ENCODE peak calls at places on chromosomes 13 and 19, in nine cellular contexts. O is cardiac fibroblast, E is epithelial cell of esophagus, Y is GM13976, D is kidney, S is fibroblast of lung, Q is body of pancreas, T is BJ, J is PC-9. H is an unnamed sample.

GRCh38 chr13:37383856-37384255 is 214.7 kb downstream of the POSTN start:
- DNase-seq in E (no peak), Y (no peak), S (no peak), O (no peak), D (no peak), Q (no peak), T (no peak), J (no peak), H (no peak)

GRCh38 chr13:98848736-98849135 is 96.3 kb upstream of the SLC15A1 start:
- DNase-seq in E (peak), S (peak), T (no peak), O (no peak), J (no peak), Y (no peak), Q (no peak), D (no peak), H (no peak)

GRCh38 chr13:101511766-101512165 is 59.3 kb downstream of the ITGBL1 start:
- DNase-seq in Q (no peak), J (no peak), O (no peak), D (no peak), E (no peak), T (no peak), Y (no peak), S (peak), H (no peak)

GRCh38 chr19:19480688-19481087 is 34.7 kb downstream of the TSSK6 start:
- DNase-seq in J (no peak), O (no peak), E (no peak), S (peak), D (no peak), Q (no peak), T (no peak), Y (no peak), H (no peak)

GRCh38 chr19:588093-588742 is 1.5 kb upstream of the HCN2 start:
- DNase-seq in S (peak), Q (peak), Y (peak), O (peak), E (peak), D (peak), J (peak), T (peak), H (peak)

GRCh38 chr13:77345150-77345780 is 18.4 kb upstream of the MYCBP2 start:
- DNase-seq in J (peak), T (no peak), S (no peak), Y (no peak), E (no peak), O (no peak), Q (no peak), D (no peak), H (no peak)

GRCh38 chr19:19137556-19138109 is 645 bp downstream of the TMEM161A start:
- DNase-seq in Y (peak), D (no peak), S (no peak), J (no peak), O (peak), E (no peak), T (no peak), Q (peak), H (peak)

GRCh38 chr13:24203726-24204295 is 43.3 kb downstream of the SPATA13 start:
- DNase-seq in Y (peak), J (no peak), S (no peak), E (no peak), T (no peak), Q (no peak), O (no peak), D (no peak), H (no peak)

GRCh38 chr19:4692275-4693077 is 22.3 kb upstream of the MYDGF start:
- DNase-seq in Y (no peak), O (no peak), T (no peak), E (no peak), D (peak), J (no peak), Q (no peak), S (no peak), H (no peak)

GRCh38 chr13:54733639-54734038 is 1705.0 kb downstream of the OLFM4 start:
- DNase-seq in O (no peak), E (no peak), S (no peak), T (no peak), Q (no peak), J (no peak), D (no peak), Y (no peak), H (no peak)

GRCh38 chr13:101473458-101473857 is 21.0 kb downstream of the ITGBL1 start:
- DNase-seq in Q (no peak), S (peak), O (peak), Y (no peak), E (peak), J (no peak), T (no peak), D (no peak), H (no peak)

GRCh38 chr19:55341191-55342043 is 1.7 kb downstream of the KMT5C start:
- DNase-seq in J (peak), D (peak), Q (peak), Y (peak), T (no peak), O (peak), S (peak), E (peak), H (peak)

GRCh38 chr13:50844181-50844875 is 836 bp upstream of the DLEU7 start:
- DNase-seq in S (no peak), Q (no peak), J (no peak), E (no peak), D (no peak), T (no peak), O (no peak), Y (no peak), H (no peak)

GRCh38 chr19:29318581-29318980 is 105.6 kb upstream of the UQCRFS1 start:
- DNase-seq in S (no peak), E (no peak), Q (no peak), O (no peak), Y (no peak), J (no peak), T (no peak), D (no peak), H (no peak)

GRCh38 chr19:15198006-15198356 is 2.8 kb downstream of the NOTCH3 start:
- DNase-seq in Y (no peak), D (peak), S (no peak), T (no peak), O (no peak), Q (no peak), E (peak), J (no peak), H (no peak)

GRCh38 chr13:33322965-33323668 is 37.6 kb upstream of the STARD13 start:
- DNase-seq in Y (no peak), J (no peak), D (no peak), E (no peak), Q (no peak), T (no peak), O (no peak), S (no peak), H (no peak)

GRCh38 chr19:32865326-32865725 is 4.2 kb downstream of the SLC7A9 start:
- DNase-seq in Y (no peak), T (no peak), D (no peak), S (no peak), O (no peak), Q (no peak), J (no peak), E (no peak), H (no peak)

GRCh38 chr19:17511724-17512573 is 500 bp downstream of the PGLS start:
- DNase-seq in S (peak), J (peak), T (no peak), Y (peak), Q (peak), D (peak), E (peak), O (peak), H (peak)
- TF ChIP-seq CTCF in S (no peak), J (no peak), T (peak), Y (peak), Q (no peak), D (no peak), E (no peak), O (no peak), H (peak)

GRCh38 chr13:46143239-46143701 is 38.4 kb upstream of the CPB2 start:
- DNase-seq in Q (no peak), O (no peak), E (peak), T (no peak), Y (no peak), S (no peak), J (no peak), D (no peak), H (no peak)

GRCh38 chr13:46149272-46150133 is 32.5 kb downstream of the LCP1 start:
- DNase-seq in E (peak), T (no peak), D (no peak), Q (no peak), S (peak), J (no peak), Y (no peak), O (no peak), H (no peak)

GRCh38 chr13:46150134-46150693 is 31.8 kb downstream of the LCP1 start:
- DNase-seq in D (no peak), Q (no peak), J (no peak), E (no peak), S (no peak), Y (no peak), O (no peak), T (no peak), H (no peak)

GRCh38 chr13:46145950-46146349 is 36.0 kb downstream of the LCP1 start:
- DNase-seq in O (no peak), T (no peak), Q (no peak), D (no peak), J (no peak), E (no peak), Y (no peak), S (no peak), H (no peak)

DNA sequence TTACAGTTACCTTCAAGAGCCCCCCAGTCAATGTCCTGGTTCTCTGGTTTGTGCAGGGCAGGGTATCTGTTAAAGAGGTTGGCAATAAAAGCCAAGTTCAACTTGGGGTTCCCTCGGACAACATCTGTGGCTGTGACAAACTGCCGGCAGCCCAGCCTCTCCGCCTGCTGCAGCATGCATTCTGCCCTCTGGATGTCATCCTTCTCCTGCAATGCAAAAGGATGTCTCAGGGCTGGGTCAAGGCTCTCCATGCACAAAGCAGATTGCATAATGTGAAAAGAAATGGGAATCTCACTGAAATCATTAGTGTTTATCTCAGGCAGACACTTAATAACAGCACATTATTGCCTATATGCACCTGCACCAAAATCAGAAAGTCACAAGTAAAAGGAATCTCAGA is 35.1 kb downstream of the LCP1 start:
- DNase-seq in Q (no peak), J (no peak), Y (no peak), O (peak), E (peak), D (no peak), S (no peak), T (no peak), H (no peak)
- TF ChIP-seq CTCF in Q (no peak), J (no peak), Y (no peak), O (peak), E (peak), D (peak), S (no peak), T (peak), H (no peak)

DNA sequence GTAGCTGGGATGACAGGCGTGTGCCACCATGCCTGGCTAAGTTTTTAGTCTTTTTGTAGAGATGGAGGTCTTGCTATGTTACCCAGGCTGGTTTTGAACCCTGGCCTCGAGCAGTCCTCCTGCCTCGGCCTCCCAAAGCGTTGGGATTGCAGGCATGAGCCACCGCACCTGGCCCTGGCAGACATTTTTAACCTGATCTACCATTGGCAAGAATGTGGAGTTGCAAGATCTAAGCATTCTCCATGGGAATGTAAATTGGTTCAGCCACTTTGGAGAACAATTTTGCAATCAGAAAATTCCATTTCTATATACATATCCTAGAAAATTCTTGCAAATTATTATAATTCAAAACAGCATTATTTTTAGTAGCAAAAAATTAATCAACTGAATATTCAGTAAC is 24.3 kb upstream of the DCUN1D2 start:
- DNase-seq in S (no peak), T (no peak), Y (no peak), E (no peak), Q (no peak), J (no peak), D (no peak), O (no peak), H (no peak)
- TF ChIP-seq CTCF in S (no peak), T (no peak), Y (no peak), E (no peak), Q (no peak), J (no peak), D (no peak), O (no peak), H (no peak)

DNA sequence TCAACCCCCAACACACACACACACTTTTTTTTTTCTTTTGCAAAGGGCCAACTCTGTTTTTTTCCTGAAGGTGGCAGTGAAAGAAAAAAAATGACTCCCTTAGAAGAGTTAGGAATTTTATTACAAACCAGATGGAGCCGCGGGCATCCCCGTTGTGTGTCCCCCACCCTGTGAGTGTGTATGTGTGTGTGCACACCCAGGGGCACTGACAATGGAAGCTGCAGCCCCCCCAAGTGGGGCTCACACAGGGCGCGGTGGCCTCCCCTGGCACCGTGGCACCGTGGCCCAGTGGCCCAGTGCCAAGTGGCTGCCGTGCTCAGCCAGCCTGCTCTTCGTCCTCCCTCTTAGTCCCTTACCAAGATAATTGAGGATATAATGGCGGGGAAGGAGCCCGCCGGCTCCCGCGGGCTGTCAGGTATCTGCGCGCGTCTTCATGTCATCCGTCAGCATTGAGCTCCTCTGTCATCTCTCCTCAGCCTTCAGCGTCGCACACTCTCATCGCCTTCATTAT is 314.1 kb downstream of the ZNF536 start:
- DNase-seq in E (no peak), O (peak), D (peak), T (no peak), J (no peak), Q (no peak), Y (no peak), S (peak), H (no peak)
- TF ChIP-seq CTCF in E (no peak), O (peak), D (no peak), T (no peak), J (no peak), Q (no peak), Y (no peak), S (no peak), H (no peak)

GRCh38 chr19:34179066-34179465 is 6.8 kb downstream of the LSM14A start:
- DNase-seq in Q (no peak), J (no peak), O (no peak), S (no peak), E (no peak), T (no peak), Y (no peak), D (no peak), H (no peak)
- TF ChIP-seq CTCF in Q (no peak), J (no peak), O (no peak), S (no peak), E (no peak), T (no peak), Y (no peak), D (no peak), H (no peak)

DNA sequence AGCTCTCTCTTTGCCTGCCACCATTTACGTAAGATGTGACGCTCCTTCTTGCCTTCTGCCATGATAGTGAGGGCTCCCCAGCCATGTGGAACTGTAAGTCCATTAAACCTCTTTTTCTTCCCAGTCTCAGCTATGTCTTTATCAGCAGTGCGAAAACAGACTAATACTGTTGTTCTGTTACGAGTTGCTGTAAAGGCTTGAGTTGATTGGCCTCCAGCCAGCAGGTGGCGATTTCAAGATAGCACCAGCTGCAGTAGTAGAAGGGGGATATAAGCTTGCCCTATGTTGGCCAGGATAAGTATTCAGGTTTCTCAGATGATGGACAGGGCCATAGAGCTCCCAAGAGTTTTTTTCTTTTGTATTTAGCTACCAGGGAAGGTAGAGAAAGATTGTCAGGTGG is 385.5 kb downstream of the MZT1 start:
- DNase-seq in Q (no peak), T (no peak), D (no peak), Y (no peak), O (no peak), J (no peak), E (no peak), S (no peak), H (no peak)
- TF ChIP-seq CTCF in Q (no peak), T (no peak), D (no peak), Y (no peak), O (no peak), J (no peak), E (no peak), S (no peak), H (no peak)

GRCh38 chr19:3224346-3225325 is at the start of gene CELF5:
- DNase-seq in E (peak), D (no peak), J (no peak), O (peak), Q (peak), Y (peak), S (no peak), T (no peak), H (peak)
- TF ChIP-seq CTCF in E (no peak), D (peak), J (peak), O (no peak), Q (peak), Y (peak), S (no peak), T (no peak), H (peak)

DNA sequence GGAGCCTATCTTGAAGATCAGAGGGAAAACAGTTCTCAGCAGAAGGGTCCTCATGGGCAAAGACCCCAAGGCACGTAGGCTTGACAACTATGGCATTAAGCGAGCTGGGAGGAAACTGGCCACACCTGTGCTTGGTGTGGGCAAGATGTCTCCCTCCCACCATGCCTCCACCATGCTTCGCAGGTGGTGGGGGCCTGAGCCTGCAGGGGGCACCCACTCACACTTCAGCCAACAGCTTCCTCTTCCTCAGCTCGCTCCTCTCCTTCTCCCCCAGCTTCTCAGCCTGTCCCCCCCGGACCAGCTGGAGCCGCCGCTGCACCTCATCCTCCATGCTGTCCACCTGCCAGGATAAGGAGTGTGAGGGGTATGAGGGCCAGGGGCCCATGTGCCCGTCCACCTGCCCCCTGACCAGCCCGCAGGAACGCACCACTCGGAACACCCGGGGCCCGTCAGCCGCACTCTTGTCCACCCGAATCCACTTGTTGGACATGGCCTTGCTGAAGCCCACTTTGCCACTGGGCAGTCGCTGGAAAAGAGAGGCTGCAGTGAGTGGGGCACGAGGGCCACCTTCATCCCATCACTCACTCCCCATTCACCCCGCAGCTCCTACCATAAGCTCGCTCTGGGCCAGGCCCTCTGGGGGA is 3.4 kb downstream of the FARSA start:
- DNase-seq in S (no peak), Y (no peak), Q (no peak), J (no peak), T (no peak), E (no peak), O (no peak), D (no peak), H (no peak)
- TF ChIP-seq CTCF in S (no peak), Y (no peak), Q (no peak), J (no peak), T (no peak), E (no peak), O (no peak), D (no peak), H (no peak)

DNA sequence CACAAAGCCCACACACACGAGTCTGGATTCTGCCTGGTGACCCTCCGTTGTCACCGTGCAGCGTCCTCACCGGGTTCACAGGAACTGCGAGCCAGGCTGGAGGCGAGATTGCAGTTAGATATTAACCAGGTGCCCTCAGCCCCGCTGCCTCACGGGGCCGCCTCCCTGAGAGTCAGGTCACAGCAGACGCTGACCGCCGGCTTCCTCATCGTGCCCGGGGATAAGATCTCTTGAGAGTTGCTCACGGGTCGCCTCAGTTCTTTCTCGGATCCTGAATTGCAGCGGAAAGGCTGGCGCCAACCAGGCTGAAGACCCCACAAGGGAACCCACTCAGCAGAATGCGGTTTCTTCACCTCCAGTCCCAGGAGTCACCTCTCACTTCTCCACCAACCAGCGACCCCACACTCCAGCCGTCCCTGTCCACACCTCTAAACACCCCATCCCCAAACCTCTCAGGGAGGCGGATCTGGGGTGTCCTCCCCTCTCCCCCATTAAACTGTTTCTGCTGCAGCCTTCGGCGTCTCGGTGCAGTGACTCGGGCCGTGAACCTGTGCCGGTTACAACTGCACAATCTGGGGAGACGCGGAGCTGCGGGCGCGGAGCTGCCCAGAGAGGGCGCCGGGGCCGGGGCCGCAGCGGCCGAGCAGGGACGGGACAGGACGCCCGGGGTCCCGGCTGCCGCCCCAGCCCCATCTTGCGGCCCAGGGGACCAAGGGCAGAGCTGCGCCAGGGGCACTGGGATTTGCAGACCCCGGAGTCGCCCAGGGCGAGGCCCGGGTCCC is 591 bp downstream of the ZNF823 start:
- DNase-seq in Q (peak), T (no peak), Y (peak), E (peak), O (peak), S (peak), D (peak), J (peak), H (peak)
- TF ChIP-seq CTCF in Q (peak), T (peak), Y (peak), E (no peak), O (no peak), S (no peak), D (no peak), J (no peak), H (no peak)

H was measured in GM20000.